ENCODE peak calls at places on chromosomes 4 and X, in four cellular contexts. Y is K562, I is GM12878, M is H1. D is an unnamed sample.
A peak's percentile ranks its signal among the peaks of the same experiment; 100 is the strongest.

GRCh38 chr4:5959221-5959982 is 58.8 kb downstream of the C4orf50 start:
- DNase-seq in Y (no peak), I (no peak), M (no peak), D (no peak)

GRCh38 chr4:159383569-159383934 is 280.7 kb downstream of the RAPGEF2 start:
- DNase-seq in Y (no peak), I (no peak), M (peak; percentile 77), D (no peak)

GRCh38 chr4:170202721-170203120 is 113.0 kb upstream of the AADAT start:
- DNase-seq in Y (no peak), I (no peak), M (no peak), D (no peak)

GRCh38 chrX:136198010-136198409 is 50.7 kb downstream of the FHL1 start:
- DNase-seq in Y (no peak), I (no peak), M (no peak), D (no peak)

GRCh38 chr4:118849867-118850812 is 14.2 kb upstream of the SEC24D start:
- DNase-seq in Y (no peak), I (no peak), M (peak; percentile 62), D (no peak)

GRCh38 chrX:140229187-140229586 is 263.9 kb upstream of the CXorf66 start:
- DNase-seq in Y (no peak), I (no peak), M (no peak), D (no peak)

GRCh38 chr4:139085141-139085540 is 69.6 kb downstream of the NOCT start:
- DNase-seq in Y (no peak), I (no peak), M (no peak), D (peak; percentile 11)

GRCh38 chr4:155974476-155974749 is 20.7 kb upstream of the CTSO start:
- DNase-seq in Y (no peak), I (peak; percentile 69), M (no peak), D (no peak)

GRCh38 chr4:100540156-100540555 is 22.3 kb upstream of the EMCN start:
- DNase-seq in Y (no peak), I (no peak), M (no peak), D (no peak)

GRCh38 chrX:136953867-136954787 is 73.6 kb upstream of the RBMX start:
- DNase-seq in Y (peak; percentile 37), I (peak; percentile 30), M (peak; percentile 21), D (peak; percentile 65)

GRCh38 chrX:11367609-11368430 is 74.6 kb downstream of the AMELX start:
- DNase-seq in Y (peak; percentile 63), I (no peak), M (no peak), D (no peak)

GRCh38 chr4:164959896-164960295 is 17.6 kb downstream of the TRIM61 start:
- DNase-seq in Y (no peak), I (no peak), M (no peak), D (no peak)

GRCh38 chrX:115408736-115409390 is 119.3 kb downstream of the LUZP4 start:
- DNase-seq in Y (no peak), I (no peak), M (no peak), D (no peak)

GRCh38 chrX:45769919-45770582 is 569.4 kb upstream of the DIPK2B start:
- DNase-seq in Y (peak; percentile 73), I (peak; percentile 51), M (no peak), D (peak; percentile 88)

GRCh38 chrX:16239211-16239610 is 71.9 kb downstream of the MAGEB17 start:
- DNase-seq in Y (no peak), I (peak; percentile 35), M (no peak), D (no peak)

GRCh38 chr4:23438764-23439163 is 451.1 kb downstream of the PPARGC1A start:
- DNase-seq in Y (no peak), I (no peak), M (no peak), D (no peak)

GRCh38 chrX:68833448-68833805 is 4.6 kb downstream of the EFNB1 start:
- DNase-seq in Y (no peak), I (no peak), M (no peak), D (no peak)

DNA sequence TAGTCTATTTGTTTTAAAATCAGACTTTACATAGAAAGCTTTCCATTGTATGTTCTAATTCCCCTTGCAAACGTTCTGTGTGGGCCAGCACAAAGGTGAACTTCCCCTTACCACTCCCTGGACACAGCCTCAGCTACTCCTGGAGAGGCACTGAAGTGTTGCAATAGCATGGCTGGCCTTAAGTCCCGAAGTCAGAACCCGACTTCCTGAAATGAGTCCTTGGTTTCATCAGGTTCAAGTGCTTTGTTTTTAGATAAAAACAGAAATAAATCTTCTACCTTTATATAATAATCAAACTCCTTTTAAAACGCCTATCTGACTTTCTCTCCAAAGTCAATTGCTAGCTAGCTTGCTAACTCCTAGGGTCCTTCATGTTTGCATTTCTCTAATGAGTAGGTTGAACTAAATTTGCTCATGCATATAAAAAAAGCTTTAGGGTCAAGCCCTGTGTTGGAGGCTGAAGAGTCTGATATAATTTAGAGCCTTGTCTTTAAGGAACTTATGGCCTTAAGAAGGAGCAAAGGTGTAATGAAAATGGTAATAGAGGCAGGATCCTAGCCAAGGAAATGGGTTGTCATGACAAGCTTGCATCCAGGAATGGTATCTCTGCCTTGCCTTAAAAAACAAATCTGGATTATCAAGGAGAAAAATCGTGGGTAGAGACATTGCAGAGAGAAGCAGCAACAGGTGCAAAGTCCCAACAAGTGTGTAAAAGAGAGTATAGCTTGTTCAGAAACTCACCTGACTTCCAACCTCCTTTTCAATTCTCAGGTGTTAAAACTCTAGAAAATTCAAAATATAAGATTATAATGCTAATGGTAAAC is 9.1 kb downstream of the BMP3 start:
- DNase-seq in Y (no peak), I (no peak), M (no peak), D (no peak)
- TF ChIP-seq KDM1A in Y (no peak), I (no peak), M (no peak), D (no peak)

GRCh38 chr4:94802091-94802490 is 44.3 kb downstream of the BMPR1B start:
- DNase-seq in Y (no peak), I (no peak), M (no peak), D (no peak)

GRCh38 chr4:94804613-94805012 is 46.9 kb downstream of the BMPR1B start:
- DNase-seq in Y (no peak), I (no peak), M (no peak), D (no peak)

GRCh38 chr4:94806376-94806775 is 48.6 kb downstream of the BMPR1B start:
- DNase-seq in Y (no peak), I (no peak), M (no peak), D (no peak)

GRCh38 chr4:94801016-94801415 is 43.3 kb downstream of the BMPR1B start:
- DNase-seq in Y (no peak), I (no peak), M (no peak), D (no peak)

DNA sequence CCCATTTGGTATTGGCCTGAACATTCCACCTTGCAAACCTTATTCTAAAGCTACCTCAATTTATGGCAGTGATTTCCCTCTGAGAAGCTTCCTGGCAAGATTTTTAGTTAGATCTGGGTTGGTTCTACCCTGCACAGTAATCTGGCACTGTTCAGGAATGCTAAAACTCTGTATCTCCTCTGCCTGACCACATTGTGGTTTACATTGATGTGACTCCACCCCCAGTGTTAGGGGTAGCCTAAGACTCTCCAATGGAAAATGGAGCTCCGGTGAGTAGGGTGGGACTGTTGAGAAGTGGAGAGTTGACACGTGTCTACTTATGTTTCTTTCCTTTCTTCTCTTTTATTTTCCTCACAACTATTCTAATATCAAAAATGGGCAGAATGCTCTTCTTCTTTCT is 45.4 kb downstream of the BMPR1B start:
- DNase-seq in Y (no peak), I (no peak), M (no peak), D (no peak)
- TF ChIP-seq RAD21 in Y (no peak), I (no peak), M (no peak), D (no peak)

GRCh38 chr4:150501019-150501727 is 80.8 kb upstream of the MAB21L2 start:
- DNase-seq in Y (no peak), I (no peak), M (no peak), D (no peak)
- TF ChIP-seq POLR2AphosphoS5 in Y (no peak), I (no peak), M (no peak), D (no peak)

DNA sequence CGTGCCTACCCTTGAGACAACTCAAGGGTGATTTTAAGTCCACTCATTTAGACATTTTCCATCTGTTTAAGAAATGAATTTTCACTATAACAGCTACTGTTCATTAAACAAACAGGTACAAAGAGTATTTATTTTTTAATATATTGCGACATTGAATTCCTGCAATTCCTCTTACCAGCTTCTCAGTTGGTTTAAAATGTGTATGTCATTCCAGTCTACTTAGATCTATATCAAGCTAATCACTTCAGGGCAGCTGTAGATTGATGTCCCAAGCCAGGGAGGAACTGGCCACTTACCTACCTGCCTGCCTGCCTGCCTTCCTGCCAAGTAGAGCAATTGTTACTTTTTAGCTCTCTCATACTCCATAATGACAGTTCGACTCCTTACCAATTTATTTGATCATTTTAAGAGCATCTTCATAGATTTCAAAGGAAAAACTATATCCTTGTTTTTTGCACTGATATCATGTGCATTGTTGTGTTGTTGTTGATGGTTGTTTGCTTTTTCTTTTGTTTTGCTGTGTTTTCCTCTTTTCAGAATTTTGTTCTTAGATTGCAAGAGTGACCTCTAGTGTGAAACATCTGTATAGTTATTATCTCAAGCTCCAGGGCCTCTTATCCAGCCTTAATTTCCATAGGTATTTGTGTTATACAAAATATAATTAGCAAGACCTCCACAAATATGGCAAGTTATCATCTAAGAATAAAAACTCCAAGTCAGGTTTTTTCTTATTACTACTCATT is 120.9 kb upstream of the NRK start:
- DNase-seq in Y (no peak), I (no peak), M (no peak), D (no peak)
- TF ChIP-seq KDM1A in Y (no peak), I (no peak), M (no peak), D (no peak)

GRCh38 chrX:74551934-74552333 is 62.5 kb downstream of the RLIM start:
- DNase-seq in Y (no peak), I (no peak), M (no peak), D (no peak)
- TF ChIP-seq RAD21 in Y (no peak), I (no peak), M (no peak), D (no peak)